ENCODE peak calls at places on chromosome 3, in four cellular contexts. One of them, this sample, is unnamed.

GRCh38 chr3:15206662-15207576 is 873 bp downstream of the CAPN7 start:
- DNase-seq in H1: peak
- DNase-seq in CD4-positive, alpha-beta T cell: no peak
- DNase-seq in CD8-positive, alpha-beta T cell: peak
- DNase-seq in this sample: no peak

GRCh38 chr3:64207289-64208086 is 17.8 kb downstream of the PRICKLE2 start:
- DNase-seq in CD8-positive, alpha-beta T cell: no peak
- DNase-seq in H1: no peak
- DNase-seq in CD4-positive, alpha-beta T cell: no peak
- DNase-seq in this sample: no peak

GRCh38 chr3:98325055-98325454 is 28.6 kb upstream of the OR5K4 start:
- DNase-seq in H1: no peak
- DNase-seq in CD4-positive, alpha-beta T cell: no peak
- DNase-seq in CD8-positive, alpha-beta T cell: no peak
- DNase-seq in this sample: no peak

GRCh38 chr3:38375488-38376097 is 29.0 kb downstream of the XYLB start:
- DNase-seq in CD8-positive, alpha-beta T cell: no peak
- DNase-seq in H1: no peak
- DNase-seq in CD4-positive, alpha-beta T cell: no peak
- DNase-seq in this sample: no peak

GRCh38 chr3:125240496-125240895 is 27.9 kb upstream of the SLC12A8 start:
- DNase-seq in H1: no peak
- DNase-seq in CD4-positive, alpha-beta T cell: no peak
- DNase-seq in CD8-positive, alpha-beta T cell: no peak
- DNase-seq in this sample: no peak

GRCh38 chr3:38116471-38117162 is 20.3 kb downstream of the ACAA1 start:
- DNase-seq in CD4-positive, alpha-beta T cell: no peak
- DNase-seq in CD8-positive, alpha-beta T cell: no peak
- DNase-seq in H1: no peak
- DNase-seq in this sample: peak

GRCh38 chr3:134874737-134875413 is 79.8 kb downstream of the EPHB1 start:
- DNase-seq in H1: no peak
- DNase-seq in CD4-positive, alpha-beta T cell: no peak
- DNase-seq in CD8-positive, alpha-beta T cell: no peak
- DNase-seq in this sample: no peak

GRCh38 chr3:66472313-66473134 is 28.3 kb downstream of the LRIG1 start:
- DNase-seq in H1: no peak
- DNase-seq in CD8-positive, alpha-beta T cell: no peak
- DNase-seq in CD4-positive, alpha-beta T cell: no peak
- DNase-seq in this sample: no peak

GRCh38 chr3:63832395-63832794 is 13.3 kb downstream of the C3orf49 start:
- DNase-seq in H1: no peak
- DNase-seq in CD8-positive, alpha-beta T cell: no peak
- DNase-seq in CD4-positive, alpha-beta T cell: no peak
- DNase-seq in this sample: no peak

GRCh38 chr3:123084738-123085237 is 18.0 kb downstream of the PDIA5 start:
- DNase-seq in CD8-positive, alpha-beta T cell: no peak
- DNase-seq in H1: no peak
- DNase-seq in CD4-positive, alpha-beta T cell: no peak
- DNase-seq in this sample: no peak

GRCh38 chr3:123025642-123026521 is 1.7 kb downstream of the SEMA5B start:
- DNase-seq in H1: no peak
- DNase-seq in CD4-positive, alpha-beta T cell: no peak
- DNase-seq in CD8-positive, alpha-beta T cell: no peak
- DNase-seq in this sample: no peak

GRCh38 chr3:175057406-175057805 is 198.3 kb downstream of the NAALADL2 start:
- DNase-seq in CD8-positive, alpha-beta T cell: no peak
- DNase-seq in H1: no peak
- DNase-seq in CD4-positive, alpha-beta T cell: no peak
- DNase-seq in this sample: peak

GRCh38 chr3:158167737-158168469 is 58.0 kb downstream of the RSRC1 start:
- DNase-seq in CD8-positive, alpha-beta T cell: no peak
- DNase-seq in H1: no peak
- DNase-seq in CD4-positive, alpha-beta T cell: no peak
- DNase-seq in this sample: no peak

GRCh38 chr3:126157083-126157768 is 23.2 kb downstream of the ALDH1L1 start:
- DNase-seq in CD4-positive, alpha-beta T cell: no peak
- DNase-seq in CD8-positive, alpha-beta T cell: no peak
- DNase-seq in H1: no peak
- DNase-seq in this sample: no peak

GRCh38 chr3:184491867-184492615 is 69.5 kb upstream of the EPHB3 start:
- DNase-seq in CD4-positive, alpha-beta T cell: no peak
- DNase-seq in CD8-positive, alpha-beta T cell: no peak
- DNase-seq in H1: no peak
- DNase-seq in this sample: no peak

GRCh38 chr3:24196526-24196925 is 251.4 kb downstream of the NR1D2 start:
- DNase-seq in CD4-positive, alpha-beta T cell: no peak
- DNase-seq in CD8-positive, alpha-beta T cell: no peak
- DNase-seq in H1: no peak
- DNase-seq in this sample: no peak

GRCh38 chr3:36941658-36942057 is 3.2 kb downstream of the TRANK1 start:
- DNase-seq in H1: no peak
- DNase-seq in CD8-positive, alpha-beta T cell: no peak
- DNase-seq in CD4-positive, alpha-beta T cell: no peak
- DNase-seq in this sample: no peak

GRCh38 chr3:112199622-112200316 is 66.7 kb upstream of the GCSAM start:
- DNase-seq in H1: no peak
- DNase-seq in CD8-positive, alpha-beta T cell: no peak
- DNase-seq in CD4-positive, alpha-beta T cell: no peak
- DNase-seq in this sample: no peak

GRCh38 chr3:70889162-70890045 is 577.0 kb upstream of the MDFIC2 start:
- DNase-seq in CD8-positive, alpha-beta T cell: no peak
- DNase-seq in CD4-positive, alpha-beta T cell: no peak
- DNase-seq in H1: no peak
- DNase-seq in this sample: no peak

GRCh38 chr3:32510075-32510724 is 7.5 kb upstream of the CMTM6 start:
- DNase-seq in CD8-positive, alpha-beta T cell: peak
- DNase-seq in CD4-positive, alpha-beta T cell: peak
- DNase-seq in H1: no peak
- DNase-seq in this sample: peak

GRCh38 chr3:109184726-109185125 is 48.2 kb downstream of the C3orf85 start:
- DNase-seq in CD4-positive, alpha-beta T cell: no peak
- DNase-seq in H1: no peak
- DNase-seq in CD8-positive, alpha-beta T cell: no peak
- DNase-seq in this sample: no peak

GRCh38 chr3:171944109-171945016 is 95.0 kb upstream of the FNDC3B start:
- DNase-seq in H1: no peak
- DNase-seq in CD4-positive, alpha-beta T cell: no peak
- DNase-seq in CD8-positive, alpha-beta T cell: no peak
- DNase-seq in this sample: no peak

GRCh38 chr3:14362890-14363289 is 39.5 kb upstream of the SLC6A6 start:
- DNase-seq in CD8-positive, alpha-beta T cell: no peak
- DNase-seq in CD4-positive, alpha-beta T cell: no peak
- DNase-seq in H1: no peak
- DNase-seq in this sample: no peak

GRCh38 chr3:55818485-55818884 is 331.4 kb upstream of the WNT5A start:
- DNase-seq in CD4-positive, alpha-beta T cell: no peak
- DNase-seq in CD8-positive, alpha-beta T cell: no peak
- DNase-seq in H1: no peak
- DNase-seq in this sample: no peak

GRCh38 chr3:33789183-33789954 is 9.1 kb upstream of the PDCD6IP start:
- DNase-seq in CD4-positive, alpha-beta T cell: no peak
- DNase-seq in H1: no peak
- DNase-seq in CD8-positive, alpha-beta T cell: no peak
- DNase-seq in this sample: peak

GRCh38 chr3:33786565-33787327 is 11.7 kb upstream of the PDCD6IP start:
- DNase-seq in CD4-positive, alpha-beta T cell: no peak
- DNase-seq in H1: no peak
- DNase-seq in CD8-positive, alpha-beta T cell: no peak
- DNase-seq in this sample: no peak

GRCh38 chr3:33790091-33790490 is 8.3 kb upstream of the PDCD6IP start:
- DNase-seq in H1: no peak
- DNase-seq in CD4-positive, alpha-beta T cell: no peak
- DNase-seq in CD8-positive, alpha-beta T cell: no peak
- DNase-seq in this sample: no peak

GRCh38 chr3:33791477-33792166 is 6.8 kb upstream of the PDCD6IP start:
- DNase-seq in H1: no peak
- DNase-seq in CD8-positive, alpha-beta T cell: no peak
- DNase-seq in CD4-positive, alpha-beta T cell: no peak
- DNase-seq in this sample: no peak

DNA sequence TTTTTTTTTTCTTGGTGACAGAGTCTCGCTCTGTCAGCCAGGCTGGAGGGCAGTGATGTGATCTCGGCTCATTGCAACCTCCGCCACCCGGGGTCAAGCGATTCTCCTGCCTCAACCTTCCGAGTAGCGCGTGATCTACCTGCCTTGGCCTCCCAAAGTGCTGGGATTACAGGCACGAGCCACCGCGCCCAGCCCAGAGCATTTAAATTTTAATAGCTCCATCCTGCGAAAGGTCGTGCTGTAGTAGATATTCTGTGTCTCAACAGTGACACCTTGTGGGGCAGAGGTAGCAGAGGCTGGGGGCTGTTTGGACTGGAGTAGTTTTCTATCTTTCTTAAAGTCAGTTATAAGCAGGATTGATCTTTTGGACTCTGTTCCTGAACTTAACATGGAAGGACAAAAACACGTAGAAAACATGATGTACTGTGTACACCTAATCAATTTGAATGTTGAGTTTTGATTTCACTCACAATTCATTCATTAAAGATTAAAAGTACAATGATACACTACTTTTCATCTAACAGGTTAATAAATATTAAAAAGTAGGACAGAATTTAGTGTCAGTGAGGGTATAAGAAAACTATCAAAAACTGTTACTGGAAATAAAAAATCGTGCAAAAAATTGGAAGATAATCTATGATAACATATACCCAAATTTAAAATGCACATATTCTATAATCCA is 11.0 kb upstream of the PDCD6IP start:
- DNase-seq in H1: no peak
- DNase-seq in CD8-positive, alpha-beta T cell: peak
- DNase-seq in CD4-positive, alpha-beta T cell: peak
- DNase-seq in this sample: peak
- TF ChIP-seq CTCF in H1: peak
- TF ChIP-seq CTCF in CD8-positive, alpha-beta T cell: peak
- TF ChIP-seq CTCF in CD4-positive, alpha-beta T cell: peak
- TF ChIP-seq CTCF in this sample: peak

DNA sequence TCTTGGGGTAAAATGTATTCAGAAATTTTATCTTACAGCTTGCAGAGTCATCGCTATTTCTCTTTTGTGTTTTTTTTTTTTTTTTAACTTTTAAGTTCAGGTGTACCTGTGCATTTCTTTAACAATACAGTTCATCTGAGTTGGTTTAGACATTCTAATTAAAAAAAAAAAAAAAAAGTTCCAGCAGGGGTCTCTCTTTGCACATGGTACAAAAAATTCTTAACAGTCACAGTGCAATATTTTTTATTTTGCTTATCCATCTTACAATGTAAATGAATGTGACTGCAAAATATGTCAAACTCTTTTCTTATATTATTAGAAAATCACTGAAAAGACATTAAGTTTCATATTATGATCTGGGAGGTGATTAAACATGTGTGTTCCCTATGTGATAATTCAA is 47.5 kb upstream of the SLC9A9 start:
- DNase-seq in H1: no peak
- DNase-seq in CD8-positive, alpha-beta T cell: no peak
- DNase-seq in CD4-positive, alpha-beta T cell: no peak
- DNase-seq in this sample: no peak
- TF ChIP-seq CTCF in H1: no peak
- TF ChIP-seq CTCF in CD8-positive, alpha-beta T cell: no peak
- TF ChIP-seq CTCF in CD4-positive, alpha-beta T cell: no peak
- TF ChIP-seq CTCF in this sample: peak

GRCh38 chr3:186239321-186239720 is 122.7 kb downstream of the DGKG start:
- DNase-seq in H1: no peak
- DNase-seq in CD8-positive, alpha-beta T cell: no peak
- DNase-seq in CD4-positive, alpha-beta T cell: no peak
- DNase-seq in this sample: no peak
- TF ChIP-seq CTCF in H1: no peak
- TF ChIP-seq CTCF in CD8-positive, alpha-beta T cell: no peak
- TF ChIP-seq CTCF in CD4-positive, alpha-beta T cell: no peak
- TF ChIP-seq CTCF in this sample: no peak

GRCh38 chr3:149538371-149538770 is 63.9 kb downstream of the TM4SF4 start:
- DNase-seq in CD8-positive, alpha-beta T cell: no peak
- DNase-seq in H1: no peak
- DNase-seq in CD4-positive, alpha-beta T cell: no peak
- DNase-seq in this sample: no peak

GRCh38 chr3:149536429-149536828 is 61.9 kb downstream of the TM4SF4 start:
- DNase-seq in CD4-positive, alpha-beta T cell: no peak
- DNase-seq in CD8-positive, alpha-beta T cell: no peak
- DNase-seq in H1: no peak
- DNase-seq in this sample: no peak

GRCh38 chr3:149542375-149543312 is 68.1 kb downstream of the TM4SF4 start:
- DNase-seq in CD4-positive, alpha-beta T cell: no peak
- DNase-seq in CD8-positive, alpha-beta T cell: no peak
- DNase-seq in H1: no peak
- DNase-seq in this sample: no peak

GRCh38 chr3:149539491-149539890 is 65.0 kb downstream of the TM4SF4 start:
- DNase-seq in CD4-positive, alpha-beta T cell: no peak
- DNase-seq in CD8-positive, alpha-beta T cell: no peak
- DNase-seq in H1: no peak
- DNase-seq in this sample: no peak

DNA sequence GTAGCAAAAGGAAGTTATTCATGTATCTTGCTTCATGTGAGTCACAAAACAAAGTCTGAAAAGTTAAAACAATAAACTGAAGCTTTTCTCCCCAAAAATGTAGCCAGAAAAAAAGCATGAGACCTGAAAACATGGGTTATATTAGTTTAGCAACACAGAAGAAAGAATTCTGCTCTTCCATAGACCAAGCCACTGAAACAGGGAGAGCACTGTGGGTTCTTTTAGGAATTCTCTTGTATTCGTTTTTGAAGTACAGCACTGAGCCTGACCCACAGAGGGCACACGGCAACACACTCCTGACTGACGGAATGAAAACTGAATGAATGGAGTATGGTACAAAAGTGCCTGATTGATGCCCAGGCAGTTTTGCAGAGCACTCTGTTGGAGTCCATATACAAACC is 66.6 kb downstream of the TM4SF4 start:
- DNase-seq in CD4-positive, alpha-beta T cell: no peak
- DNase-seq in CD8-positive, alpha-beta T cell: no peak
- DNase-seq in H1: no peak
- DNase-seq in this sample: no peak
- TF ChIP-seq CTCF in CD4-positive, alpha-beta T cell: no peak
- TF ChIP-seq CTCF in CD8-positive, alpha-beta T cell: no peak
- TF ChIP-seq CTCF in H1: no peak
- TF ChIP-seq CTCF in this sample: no peak

DNA sequence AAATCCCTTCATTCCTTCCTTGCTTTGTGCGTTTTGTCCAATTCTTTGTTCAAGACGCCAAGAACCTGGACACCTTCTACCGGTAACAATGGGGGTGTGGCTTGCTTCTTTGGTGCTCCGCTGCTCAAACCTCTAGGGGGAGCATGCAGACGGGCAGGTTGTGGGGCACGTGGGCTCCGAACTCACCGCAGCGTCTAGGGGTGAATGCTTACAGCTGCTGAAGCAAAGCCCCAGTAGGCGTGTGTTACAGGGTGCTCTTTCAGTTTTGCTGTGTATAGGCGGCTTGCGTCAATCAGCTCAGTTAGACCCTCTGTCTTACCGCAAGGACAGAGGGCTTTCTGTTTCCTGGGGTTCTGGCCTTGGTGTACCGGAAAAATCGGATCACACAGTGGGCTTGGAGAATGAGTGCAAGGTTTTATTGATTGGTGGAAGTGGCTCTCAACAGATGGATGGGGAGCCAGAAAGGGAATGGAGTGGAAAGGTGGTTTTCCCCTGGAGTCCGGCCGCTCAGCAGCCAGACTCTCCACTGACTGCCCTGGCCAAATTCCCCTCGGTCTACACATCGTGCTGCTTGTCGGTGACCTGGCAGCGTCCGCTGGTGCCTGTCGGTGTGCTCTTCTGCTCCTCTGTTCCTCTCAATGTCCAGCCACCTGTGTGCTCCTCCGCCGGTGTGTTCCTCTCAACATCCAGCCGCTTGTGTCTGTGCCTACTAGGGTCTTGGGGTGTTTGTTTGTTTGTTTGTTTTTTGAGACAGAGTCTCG is 1.2 kb upstream of the LRRC34 start:
- DNase-seq in H1: peak
- DNase-seq in CD4-positive, alpha-beta T cell: peak
- DNase-seq in CD8-positive, alpha-beta T cell: peak
- DNase-seq in this sample: no peak
- TF ChIP-seq CTCF in H1: peak
- TF ChIP-seq CTCF in CD4-positive, alpha-beta T cell: peak
- TF ChIP-seq CTCF in CD8-positive, alpha-beta T cell: peak
- TF ChIP-seq CTCF in this sample: no peak